ENCODE peak calls at places on chromosomes 16 and 17, in nine cellular contexts. G is effector memory CD4-positive, alpha-beta T cell; A is activated naive CD8-positive, alpha-beta T cell treated with anti-CD3 and anti-CD28 coated beads, Interleukin-2, amount 50 U/mL, for 24 hours; P is ureter; J is left kidney; R is stimulated activated naive CD8-positive, alpha-beta T cell treated with anti-CD3 and anti-CD28 coated beads, Interleukin-15, Interleukin-2, amounts not matched to agents 100 U/mL and 50 U/mL, for 24 hours; I is pancreas; F is AG08396; D is OCI-LY7. L is an unnamed sample.
A peak's percentile ranks its signal among the peaks of the same experiment; 100 is the strongest.

GRCh38 chr16:59330030-59330670 is 596.0 kb upstream of the GOT2 start:
- DNase-seq in G (no peak), A (no peak), P (no peak), J (no peak), R (no peak), I (no peak), F (no peak), D (no peak), L (no peak)

GRCh38 chr17:62963296-62963695 is 2.7 kb upstream of the TANC2 start:
- DNase-seq in G (no peak), A (no peak), P (no peak), J (no peak), R (no peak), I (no peak), F (peak; percentile 66), D (no peak), L (no peak)

GRCh38 chr17:78908426-78908825 is 5.4 kb upstream of the CEP295NL start:
- DNase-seq in G (no peak), A (no peak), P (no peak), J (no peak), R (no peak), I (peak; percentile 86), F (no peak), D (no peak), L (no peak)

GRCh38 chr17:79625706-79626105 is 14.9 kb upstream of the RBFOX3 start:
- DNase-seq in G (no peak), A (no peak), P (peak; percentile 24), J (no peak), R (no peak), I (peak; percentile 3), F (no peak), D (no peak), L (no peak)

GRCh38 chr17:8572767-8573166 is 57.8 kb downstream of the MYH10 start:
- DNase-seq in G (no peak), A (no peak), P (no peak), J (no peak), R (no peak), I (no peak), F (no peak), D (no peak), L (no peak)

GRCh38 chr17:18257747-18258355 is 687 bp downstream of the FLII start:
- DNase-seq in G (peak; percentile 27), A (peak; percentile 64), P (peak; percentile 80), J (peak; percentile 69), R (peak; percentile 69), I (peak; percentile 66), F (peak; percentile 94), D (peak; percentile 58), L (peak; percentile 32)

GRCh38 chr16:14322186-14322585 is 251.1 kb downstream of the MRTFB start:
- DNase-seq in G (no peak), A (no peak), P (no peak), J (no peak), R (no peak), I (no peak), F (no peak), D (no peak), L (no peak)

GRCh38 chr16:87806246-87806607 is 40.4 kb upstream of the KLHDC4 start:
- DNase-seq in G (no peak), A (peak; percentile 56), P (no peak), J (no peak), R (peak; percentile 64), I (no peak), F (no peak), D (no peak), L (no peak)

GRCh38 chr16:11780988-11781680 is 15.9 kb downstream of the ZC3H7A start:
- DNase-seq in G (no peak), A (no peak), P (no peak), J (no peak), R (no peak), I (no peak), F (no peak), D (no peak), L (no peak)

GRCh38 chr17:37820313-37821024 is 75.6 kb upstream of the HNF1B start:
- DNase-seq in G (no peak), A (no peak), P (no peak), J (no peak), R (no peak), I (no peak), F (no peak), D (peak; percentile 80), L (no peak)

GRCh38 chr17:19304209-19304608 is 58.3 kb downstream of the B9D1 start:
- DNase-seq in G (no peak), A (no peak), P (no peak), J (peak; percentile 42), R (no peak), I (peak; percentile 64), F (no peak), D (peak; percentile 29), L (no peak)